ENCODE peak calls at places on chromosomes 11 and 22, in eight cellular contexts. Y is HFF-Myc, P is sigmoid colon, B is HCT116, W is endothelial cell, F is right atrium auricular region, S is epithelial cell of esophagus, D is body of pancreas. J is an unnamed sample.

GRCh38 chr11:125262825-125263218 is 98.3 kb downstream of the PKNOX2 start:
- DNase-seq in Y (no peak), S (no peak), W (no peak), B (no peak), D (no peak), P (no peak), F (no peak), J (peak)

GRCh38 chr11:99519095-99519494 is 498.3 kb downstream of the CNTN5 start:
- DNase-seq in Y (no peak), P (no peak), B (no peak), W (no peak), F (no peak), S (no peak), D (no peak), J (no peak)

GRCh38 chr11:64036081-64037026 is 623 bp downstream of the FLRT1 start:
- DNase-seq in W (no peak), B (no peak), F (no peak), P (peak), D (no peak), S (peak), Y (no peak), J (peak)

GRCh38 chr11:81892770-81893635 is 840.7 kb downstream of the FAM181B start:
- DNase-seq in B (no peak), Y (no peak), P (peak), W (no peak), D (no peak), F (no peak), S (no peak), J (peak)

GRCh38 chr11:9748361-9748970 is 84.6 kb downstream of the SWAP70 start:
- DNase-seq in P (peak), D (peak), B (peak), W (peak), S (peak), F (peak), Y (peak), J (peak)

GRCh38 chr22:32204856-32205722 is at the start of gene RFPL2:
- DNase-seq in B (peak), S (peak), D (peak), P (no peak), F (no peak), W (peak), Y (no peak), J (peak)

GRCh38 chr22:39220897-39221850 is 23.6 kb downstream of the PDGFB start:
- DNase-seq in P (peak), D (no peak), Y (no peak), S (peak), B (no peak), W (no peak), F (peak), J (peak)

GRCh38 chr11:110173775-110174644 is 80.8 kb downstream of the ZC3H12C start:
- DNase-seq in W (peak), B (peak), P (peak), F (peak), Y (peak), D (peak), S (peak), J (peak)

GRCh38 chr11:58900479-58901420 is 38.5 kb upstream of the GLYATL1 start:
- DNase-seq in F (peak), Y (no peak), W (peak), B (peak), P (no peak), D (peak), S (peak), J (peak)

GRCh38 chr11:131823772-131824171 is 453.4 kb downstream of the NTM start:
- DNase-seq in P (no peak), F (no peak), Y (no peak), S (no peak), D (no peak), B (no peak), W (no peak), J (no peak)

GRCh38 chr11:127800989-127801688 is 786.2 kb downstream of the ETS1 start:
- DNase-seq in F (no peak), P (no peak), W (no peak), S (no peak), D (no peak), B (no peak), Y (no peak), J (no peak)

GRCh38 chr11:85680897-85681296 is 5.1 kb downstream of the CCDC89 start:
- DNase-seq in D (no peak), S (no peak), P (no peak), B (no peak), W (no peak), F (no peak), Y (no peak), J (peak)

GRCh38 chr11:99535819-99536218 is 515.1 kb downstream of the CNTN5 start:
- DNase-seq in D (no peak), F (no peak), W (no peak), B (no peak), Y (no peak), P (no peak), S (no peak), J (no peak)

GRCh38 chr22:39746600-39747262 is 146.8 kb downstream of the ENTHD1 start:
- DNase-seq in F (no peak), S (no peak), P (no peak), W (no peak), Y (no peak), D (no peak), B (no peak), J (no peak)

GRCh38 chr11:133934599-133935550 is 21.9 kb downstream of the IGSF9B start:
- DNase-seq in W (no peak), Y (no peak), D (no peak), B (peak), S (peak), P (no peak), F (peak), J (peak)

GRCh38 chr11:94310191-94310875 is 6.0 kb downstream of the IZUMO1R start:
- DNase-seq in D (no peak), S (no peak), P (no peak), F (no peak), B (no peak), W (no peak), Y (no peak), J (no peak)

GRCh38 chr22:25966448-25966913 is 202.8 kb upstream of the SEZ6L start:
- DNase-seq in Y (no peak), B (no peak), S (no peak), F (no peak), P (no peak), D (no peak), W (no peak), J (peak)

GRCh38 chr11:43955381-43956118 is 13.1 kb downstream of the C11orf96 start:
- DNase-seq in Y (no peak), S (no peak), P (no peak), B (no peak), F (no peak), W (no peak), D (no peak), J (no peak)

GRCh38 chr22:46128606-46129005 is 21.7 kb upstream of the PPARA start:
- DNase-seq in D (no peak), W (no peak), P (no peak), F (no peak), B (no peak), S (no peak), Y (no peak), J (no peak)

GRCh38 chr11:58027341-58027740 is 3.4 kb upstream of the OR6Q1 start:
- DNase-seq in W (no peak), P (no peak), D (no peak), F (no peak), B (no peak), S (no peak), Y (no peak), J (no peak)

GRCh38 chr11:129278586-129279319 is 86.6 kb upstream of the ARHGAP32 start:
- DNase-seq in F (no peak), P (no peak), D (peak), B (no peak), S (peak), W (peak), Y (no peak), J (peak)

GRCh38 chr11:65606876-65607613 is 7.0 kb downstream of the MAP3K11 start:
- DNase-seq in F (peak), D (peak), S (peak), W (peak), Y (peak), P (peak), B (peak), J (peak)

GRCh38 chr11:114719562-114719961 is 41.2 kb downstream of the NXPE2 start:
- DNase-seq in B (no peak), W (no peak), F (no peak), P (no peak), D (no peak), Y (no peak), S (no peak), J (no peak)

GRCh38 chr11:114725623-114726022 is 47.3 kb downstream of the NXPE2 start:
- DNase-seq in B (no peak), P (no peak), S (no peak), W (no peak), D (no peak), F (no peak), Y (no peak), J (no peak)

DNA sequence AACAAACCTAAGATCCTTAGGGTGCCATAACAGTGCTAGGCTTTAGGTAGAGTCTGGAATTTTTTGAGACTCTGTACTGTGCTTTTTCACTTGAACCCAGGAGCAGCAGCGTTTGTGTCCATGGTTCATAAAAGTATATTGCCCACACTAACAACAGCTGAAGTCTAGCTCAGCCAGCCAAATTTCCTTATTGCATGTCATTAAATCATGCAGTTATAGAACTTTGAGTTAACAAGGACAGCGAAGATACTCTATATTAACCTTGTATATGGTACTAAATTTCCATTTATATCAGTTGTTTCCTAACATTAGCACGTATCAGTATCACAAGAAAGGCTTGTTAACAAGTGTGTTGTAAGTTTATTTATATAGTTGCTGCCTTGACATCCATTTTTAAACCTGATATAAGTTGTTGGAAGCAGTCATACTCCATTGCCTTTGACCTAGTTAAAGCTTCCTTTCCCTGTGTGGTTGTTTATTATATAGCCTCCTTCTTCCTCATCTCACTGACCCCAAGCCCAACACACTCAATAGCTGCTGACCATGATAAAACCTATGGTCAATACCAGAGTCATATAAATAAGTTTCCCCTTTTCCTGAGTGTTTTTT is 46.7 kb downstream of the NXPE2 start:
- DNase-seq in S (no peak), B (no peak), P (no peak), Y (no peak), W (no peak), D (no peak), F (no peak), J (no peak)
- TF ChIP-seq CTCF in S (no peak), B (no peak), P (no peak), Y (no peak), W (no peak), D (no peak), F (no peak), J (no peak)

GRCh38 chr11:103608566-103608965 is 427.9 kb upstream of the DDI1 start:
- DNase-seq in D (no peak), B (no peak), W (no peak), P (no peak), Y (no peak), F (no peak), S (peak), J (no peak)

GRCh38 chr11:103604310-103604709 is 432.1 kb upstream of the DDI1 start:
- DNase-seq in P (no peak), D (no peak), B (no peak), W (no peak), F (no peak), S (no peak), Y (no peak), J (no peak)

GRCh38 chr11:103610435-103610834 is 426.0 kb upstream of the DDI1 start:
- DNase-seq in F (no peak), W (no peak), P (no peak), D (no peak), Y (no peak), B (no peak), S (no peak), J (no peak)

GRCh38 chr11:103609117-103610066 is 427.0 kb upstream of the DDI1 start:
- DNase-seq in D (no peak), Y (peak), B (peak), P (no peak), S (peak), W (peak), F (no peak), J (peak)
- TF ChIP-seq CTCF in D (no peak), Y (peak), B (peak), P (no peak), S (peak), W (peak), F (peak), J (peak)

DNA sequence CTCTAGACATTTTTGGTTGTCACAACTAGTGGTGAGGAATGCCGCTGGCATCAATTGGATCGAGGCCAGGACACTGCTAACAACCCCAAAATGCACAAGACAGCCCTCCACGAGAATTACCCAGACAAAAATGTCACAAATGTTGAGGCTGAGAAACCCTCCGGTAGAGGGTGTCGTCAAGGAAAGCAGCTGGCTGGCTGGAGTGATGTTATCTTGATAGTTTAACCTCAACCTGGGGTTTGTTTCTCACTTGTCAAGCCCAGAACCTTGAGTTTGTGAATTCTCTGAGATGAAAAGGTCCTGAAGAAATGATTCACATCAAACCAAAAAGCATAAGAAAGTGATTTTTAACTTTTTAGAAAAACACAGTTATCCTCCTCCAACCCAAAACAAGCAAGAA is 21.1 kb upstream of the TMPRSS13 start:
- DNase-seq in P (no peak), F (peak), B (no peak), S (no peak), D (no peak), Y (no peak), W (no peak), J (peak)
- TF ChIP-seq CTCF in P (no peak), F (peak), B (no peak), S (peak), D (peak), Y (peak), W (no peak), J (peak)

GRCh38 chr11:17014774-17015638 is 792 bp upstream of the PLEKHA7 start:
- DNase-seq in F (no peak), B (peak), P (peak), S (peak), W (peak), Y (no peak), D (peak), J (peak)
- TF ChIP-seq CTCF in F (peak), B (peak), P (no peak), S (peak), W (peak), Y (peak), D (peak), J (peak)

DNA sequence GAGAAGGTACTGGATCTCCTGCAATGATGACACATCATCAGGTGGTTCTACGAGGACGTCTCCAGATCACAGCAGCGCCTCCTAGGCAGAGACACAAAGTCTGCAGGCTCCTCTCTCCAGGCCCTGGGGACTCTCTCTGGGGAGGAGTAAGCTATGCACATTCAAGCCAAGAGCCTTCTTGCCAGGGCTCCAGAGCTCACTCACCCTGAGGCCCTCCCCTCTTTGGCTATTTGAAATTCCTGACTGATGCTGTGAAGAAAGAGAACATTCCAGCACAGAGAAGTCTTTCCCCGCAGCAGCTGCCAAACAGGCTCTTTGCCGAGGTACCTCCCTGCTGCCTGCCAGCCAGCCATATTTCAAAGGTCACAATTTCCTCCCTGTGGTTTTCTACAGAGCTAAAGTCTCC is 204.9 kb downstream of the CSNK2A3 start:
- DNase-seq in D (peak), B (no peak), P (peak), Y (peak), S (peak), F (peak), W (no peak), J (peak)
- TF ChIP-seq CTCF in D (no peak), B (no peak), P (peak), Y (peak), S (peak), F (peak), W (no peak), J (peak)

GRCh38 chr11:47253660-47254059 is 4.1 kb upstream of the NR1H3 start:
- DNase-seq in D (no peak), W (no peak), S (no peak), P (no peak), B (no peak), F (no peak), Y (no peak), J (no peak)

GRCh38 chr11:47249378-47249715 is 733 bp upstream of the ACP2 start:
- DNase-seq in B (no peak), P (no peak), D (no peak), Y (no peak), S (no peak), W (no peak), F (no peak), J (no peak)

GRCh38 chr11:47254381-47254780 is 3.4 kb upstream of the NR1H3 start:
- DNase-seq in Y (no peak), S (no peak), P (peak), D (no peak), W (no peak), F (no peak), B (no peak), J (no peak)

GRCh38 chr11:47248664-47249377 is at the start of gene ACP2:
- DNase-seq in Y (peak), P (peak), W (peak), S (peak), B (peak), D (peak), F (peak), J (peak)

GRCh38 chr11:47251751-47252150 is 3.1 kb upstream of the ACP2 start:
- DNase-seq in Y (no peak), D (no peak), F (no peak), S (no peak), B (no peak), P (no peak), W (no peak), J (no peak)
- TF ChIP-seq CTCF in Y (no peak), D (no peak), F (no peak), S (no peak), B (no peak), P (no peak), W (no peak), J (no peak)

DNA sequence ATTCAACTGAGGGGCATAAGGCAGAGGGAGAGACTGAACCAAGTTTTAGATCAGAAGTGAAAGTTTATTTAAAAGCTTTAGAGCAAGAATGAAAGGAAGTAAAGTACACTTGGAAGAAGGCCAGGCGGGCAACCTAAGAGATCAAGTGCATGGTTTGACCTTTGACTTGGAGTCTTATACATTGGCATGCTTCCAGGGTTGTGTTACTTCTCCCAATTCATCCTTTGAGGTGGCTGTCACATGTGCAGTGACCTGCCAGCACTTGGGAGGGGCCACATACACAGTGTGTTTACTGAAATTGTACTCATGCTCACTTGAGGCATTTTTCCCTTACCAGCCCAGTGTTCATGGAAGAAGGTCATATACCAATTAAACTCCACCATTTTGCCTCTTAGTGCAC is 30.4 kb downstream of the CYP2R1 start:
- DNase-seq in F (no peak), W (no peak), B (no peak), Y (no peak), S (no peak), P (no peak), D (peak), J (no peak)
- TF ChIP-seq CTCF in F (no peak), W (no peak), B (no peak), Y (no peak), S (no peak), P (no peak), D (no peak), J (no peak)

DNA sequence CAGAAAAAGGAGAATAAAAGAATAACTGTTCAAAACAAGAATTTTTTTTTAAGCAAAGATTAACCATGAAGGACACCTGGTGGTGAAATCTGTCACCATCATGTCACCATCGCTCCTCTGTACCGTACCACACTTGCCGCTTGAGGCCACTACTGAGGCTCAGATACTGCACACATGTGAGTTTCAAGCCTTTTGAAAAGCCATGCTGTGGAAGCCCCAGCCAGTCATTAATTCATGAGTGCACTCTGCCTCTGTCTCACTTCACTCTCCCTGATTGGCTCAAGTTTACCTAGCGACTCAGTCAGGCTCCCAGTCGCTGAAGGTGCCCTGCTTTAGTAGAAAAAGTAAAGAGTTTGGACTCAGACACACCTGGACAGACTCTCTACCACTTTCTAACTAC is 6.6 kb upstream of the MS4A12 start:
- DNase-seq in W (peak), S (no peak), F (no peak), B (peak), Y (no peak), D (peak), P (no peak), J (peak)
- TF ChIP-seq CTCF in W (peak), S (no peak), F (no peak), B (peak), Y (no peak), D (peak), P (no peak), J (peak)

DNA sequence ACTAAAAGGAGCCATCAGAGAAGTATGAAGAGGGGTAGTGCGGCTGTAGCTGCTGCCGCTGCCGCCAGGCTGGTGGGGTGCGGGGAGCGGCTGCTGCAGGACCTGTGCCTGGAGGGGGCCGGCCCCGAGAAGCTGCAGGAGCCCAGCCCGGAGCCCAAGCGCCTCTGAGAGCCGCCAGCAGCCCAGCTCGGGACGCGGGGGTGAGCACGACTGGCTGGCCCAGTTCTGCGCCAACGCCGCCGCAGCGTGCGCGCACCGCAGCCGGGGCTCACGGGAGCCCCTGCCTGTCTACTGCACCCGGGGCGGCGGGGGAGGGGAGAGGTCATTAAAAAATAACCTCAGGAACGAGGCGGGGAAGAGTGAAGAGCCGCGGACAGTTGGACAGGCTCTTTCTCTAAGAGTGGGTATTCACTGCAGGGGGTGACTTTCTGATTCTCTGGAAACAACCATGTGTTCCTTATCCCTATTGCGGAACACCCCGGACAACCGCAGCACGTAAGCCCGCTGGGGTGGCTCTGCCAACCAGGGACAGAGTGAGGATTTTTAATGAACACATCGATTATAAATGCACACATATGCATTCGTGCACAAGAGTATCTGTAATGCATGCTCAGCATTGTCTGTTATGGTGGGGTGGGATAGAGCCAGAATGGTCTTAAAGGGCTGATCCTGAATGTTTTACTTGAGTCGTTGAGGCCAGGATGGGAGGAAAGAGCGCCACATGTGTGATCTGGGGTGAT is 459 bp downstream of the GAS2 start:
- DNase-seq in B (no peak), S (peak), P (no peak), F (no peak), Y (no peak), W (peak), D (peak), J (peak)
- TF ChIP-seq CTCF in B (no peak), S (no peak), P (no peak), F (peak), Y (no peak), W (no peak), D (peak), J (peak)

GRCh38 chr22:19896665-19897355 is 42.1 kb upstream of the GNB1L start:
- DNase-seq in D (no peak), F (no peak), P (no peak), Y (no peak), B (no peak), W (no peak), S (no peak), J (peak)
- TF ChIP-seq CTCF in D (no peak), F (no peak), P (no peak), Y (no peak), B (no peak), W (no peak), S (no peak), J (no peak)

J was measured in endodermal cell.